ENCODE peak calls at places on chromosomes 6 and 20, in five cellular contexts. One of them, this sample, is unnamed.

GRCh38 chr6:1029196-1029595 is 282.7 kb upstream of the FOXQ1 start:
- DNase-seq in uterus: no peak
- DNase-seq in HCT116: no peak
- DNase-seq in transverse colon: no peak
- DNase-seq in K562: no peak
- DNase-seq in this sample: no peak

GRCh38 chr6:151729829-151730495 is 77.5 kb upstream of the ESR1 start:
- DNase-seq in uterus: no peak
- DNase-seq in HCT116: no peak
- DNase-seq in K562: no peak
- DNase-seq in transverse colon: no peak
- DNase-seq in this sample: no peak

GRCh38 chr20:63071541-63072181 is 64.9 kb upstream of the BHLHE23 start:
- DNase-seq in K562: peak; percentile 75
- DNase-seq in HCT116: no peak
- DNase-seq in transverse colon: no peak
- DNase-seq in uterus: no peak
- DNase-seq in this sample: peak; percentile 39

GRCh38 chr6:170114187-170114945 is 176.5 kb downstream of the DLL1 start:
- DNase-seq in HCT116: no peak
- DNase-seq in transverse colon: no peak
- DNase-seq in uterus: no peak
- DNase-seq in K562: no peak
- DNase-seq in this sample: no peak

GRCh38 chr6:44117397-44118128 is 9.7 kb downstream of the MRPL14 start:
- DNase-seq in HCT116: no peak
- DNase-seq in K562: no peak
- DNase-seq in uterus: no peak
- DNase-seq in transverse colon: no peak
- DNase-seq in this sample: no peak

GRCh38 chr6:54262499-54262898 is 45.7 kb upstream of the TINAG start:
- DNase-seq in uterus: no peak
- DNase-seq in transverse colon: no peak
- DNase-seq in HCT116: no peak
- DNase-seq in K562: no peak
- DNase-seq in this sample: no peak

GRCh38 chr6:90293319-90293937 is 3.2 kb downstream of the BACH2 start:
- DNase-seq in uterus: no peak
- DNase-seq in HCT116: no peak
- DNase-seq in transverse colon: no peak
- DNase-seq in K562: no peak
- DNase-seq in this sample: no peak

GRCh38 chr6:97669191-97669651 is 386.2 kb upstream of the MMS22L start:
- DNase-seq in K562: no peak
- DNase-seq in transverse colon: no peak
- DNase-seq in HCT116: no peak
- DNase-seq in uterus: no peak
- DNase-seq in this sample: no peak

GRCh38 chr6:149711711-149712110 is 6.2 kb downstream of the LATS1 start:
- DNase-seq in transverse colon: no peak
- DNase-seq in HCT116: no peak
- DNase-seq in uterus: no peak
- DNase-seq in K562: peak; percentile 32
- DNase-seq in this sample: no peak

GRCh38 chr6:18207949-18208348 is 52.7 kb downstream of the KDM1B start:
- DNase-seq in uterus: no peak
- DNase-seq in HCT116: no peak
- DNase-seq in K562: no peak
- DNase-seq in transverse colon: no peak
- DNase-seq in this sample: no peak

GRCh38 chr20:53819973-53820451 is 226.4 kb upstream of the ZNF217 start:
- DNase-seq in HCT116: no peak
- DNase-seq in K562: no peak
- DNase-seq in transverse colon: no peak
- DNase-seq in uterus: no peak
- DNase-seq in this sample: no peak

GRCh38 chr6:1864496-1864895 is 254.8 kb downstream of the FOXC1 start:
- DNase-seq in K562: no peak
- DNase-seq in HCT116: no peak
- DNase-seq in transverse colon: no peak
- DNase-seq in uterus: no peak
- DNase-seq in this sample: no peak

GRCh38 chr20:19269737-19270325 is 57.4 kb downstream of the SLC24A3 start:
- DNase-seq in K562: no peak
- DNase-seq in transverse colon: no peak
- DNase-seq in uterus: no peak
- DNase-seq in HCT116: no peak
- DNase-seq in this sample: no peak

GRCh38 chr6:3406362-3406809 is 50.5 kb downstream of the SLC22A23 start:
- DNase-seq in uterus: no peak
- DNase-seq in transverse colon: no peak
- DNase-seq in HCT116: no peak
- DNase-seq in K562: no peak
- DNase-seq in this sample: no peak

GRCh38 chr6:75546401-75546800 is 52.8 kb upstream of the FILIP1 start:
- DNase-seq in uterus: no peak
- DNase-seq in K562: no peak
- DNase-seq in HCT116: no peak
- DNase-seq in transverse colon: no peak
- DNase-seq in this sample: peak; percentile 21

GRCh38 chr20:62603021-62603906 is 39.0 kb upstream of the SLCO4A1 start:
- DNase-seq in uterus: peak; percentile 64
- DNase-seq in K562: no peak
- DNase-seq in transverse colon: peak; percentile 44
- DNase-seq in HCT116: no peak
- DNase-seq in this sample: no peak

GRCh38 chr20:57387945-57388351 is 3.2 kb upstream of the RBM38 start:
- DNase-seq in K562: no peak
- DNase-seq in HCT116: no peak
- DNase-seq in uterus: peak; percentile 14
- DNase-seq in transverse colon: no peak
- DNase-seq in this sample: no peak

GRCh38 chr20:57387463-57387862 is 3.7 kb upstream of the RBM38 start:
- DNase-seq in transverse colon: no peak
- DNase-seq in uterus: no peak
- DNase-seq in HCT116: no peak
- DNase-seq in K562: no peak
- DNase-seq in this sample: no peak

GRCh38 chr20:57390604-57391438 is at the start of gene RBM38:
- DNase-seq in uterus: peak; percentile 60
- DNase-seq in K562: peak; percentile 96
- DNase-seq in transverse colon: peak; percentile 79
- DNase-seq in HCT116: peak; percentile 19
- DNase-seq in this sample: peak; percentile 87

GRCh38 chr20:57389695-57390603 is 1.2 kb upstream of the RBM38 start:
- DNase-seq in HCT116: no peak
- DNase-seq in K562: peak; percentile 72
- DNase-seq in uterus: no peak
- DNase-seq in transverse colon: peak; percentile 48
- DNase-seq in this sample: peak; percentile 67

GRCh38 chr20:57388953-57389694 is 2.1 kb upstream of the RBM38 start:
- DNase-seq in transverse colon: peak; percentile 90
- DNase-seq in K562: peak; percentile 90
- DNase-seq in HCT116: peak; percentile 26
- DNase-seq in uterus: peak; percentile 75
- DNase-seq in this sample: peak; percentile 92
- TF ChIP-seq POLR2A in transverse colon: peak; percentile 33
- TF ChIP-seq POLR2A in K562: no peak
- TF ChIP-seq POLR2A in HCT116: peak; percentile 21
- TF ChIP-seq POLR2A in uterus: no peak
- TF ChIP-seq POLR2A in this sample: peak; percentile 69

GRCh38 chr6:31161216-31162126 is 3.1 kb downstream of the TCF19 start:
- DNase-seq in HCT116: no peak
- DNase-seq in uterus: no peak
- DNase-seq in transverse colon: no peak
- DNase-seq in K562: no peak
- DNase-seq in this sample: no peak

GRCh38 chr6:31157543-31158139 is at the start of gene CCHCR1:
- DNase-seq in HCT116: no peak
- DNase-seq in transverse colon: no peak
- DNase-seq in uterus: no peak
- DNase-seq in K562: no peak
- DNase-seq in this sample: peak; percentile 45

GRCh38 chr6:31158863-31159855 is 770 bp downstream of the TCF19 start:
- DNase-seq in K562: peak; percentile 52
- DNase-seq in HCT116: no peak
- DNase-seq in transverse colon: no peak
- DNase-seq in uterus: no peak
- DNase-seq in this sample: peak; percentile 72

GRCh38 chr6:31156647-31157046 is 955 bp downstream of the CCHCR1 start:
- DNase-seq in K562: no peak
- DNase-seq in transverse colon: no peak
- DNase-seq in uterus: no peak
- DNase-seq in HCT116: no peak
- DNase-seq in this sample: no peak

GRCh38 chr6:31158140-31158862 is at the start of gene TCF19:
- DNase-seq in uterus: peak; percentile 99
- DNase-seq in HCT116: peak; percentile 98
- DNase-seq in transverse colon: peak; percentile 99
- DNase-seq in K562: peak; percentile 100
- DNase-seq in this sample: peak; percentile 100
- TF ChIP-seq POLR2A in uterus: peak; percentile 74
- TF ChIP-seq POLR2A in HCT116: no peak
- TF ChIP-seq POLR2A in transverse colon: peak; percentile 14
- TF ChIP-seq POLR2A in K562: no peak
- TF ChIP-seq POLR2A in this sample: peak; percentile 57

GRCh38 chr6:39934060-39934757 is at the start of gene MOCS1:
- DNase-seq in uterus: peak; percentile 84
- DNase-seq in K562: peak; percentile 91
- DNase-seq in transverse colon: peak; percentile 86
- DNase-seq in HCT116: peak; percentile 32
- DNase-seq in this sample: peak; percentile 1
- TF ChIP-seq POLR2A in uterus: peak; percentile 60
- TF ChIP-seq POLR2A in K562: peak; percentile 58
- TF ChIP-seq POLR2A in transverse colon: peak; percentile 69
- TF ChIP-seq POLR2A in HCT116: no peak
- TF ChIP-seq POLR2A in this sample: no peak

GRCh38 chr20:58402305-58402704 is 13.3 kb downstream of the VAPB start:
- DNase-seq in uterus: no peak
- DNase-seq in K562: no peak
- DNase-seq in HCT116: no peak
- DNase-seq in transverse colon: no peak
- DNase-seq in this sample: no peak
- TF ChIP-seq POLR2A in uterus: no peak
- TF ChIP-seq POLR2A in K562: no peak
- TF ChIP-seq POLR2A in HCT116: no peak
- TF ChIP-seq POLR2A in transverse colon: no peak
- TF ChIP-seq POLR2A in this sample: no peak

This sample was measured in erythroblast.